ENCODE peak calls at places on chromosomes 13 and 19, in eight cellular contexts. W, S, B, N, A, I, X and E are unnamed samples.

GRCh38 chr19:35141627-35142401 is 1.2 kb upstream of the FXYD7 start:
- DNase-seq in W (no peak), S (no peak), B (no peak), N (no peak), A (no peak), I (no peak), X (no peak), E (no peak)

GRCh38 chr13:34358811-34359513 is 541.0 kb downstream of the RFC3 start:
- DNase-seq in W (no peak), S (no peak), B (peak), N (no peak), A (no peak), I (peak), X (no peak), E (no peak)

GRCh38 chr13:111006508-111007031 is 91.7 kb upstream of the ANKRD10 start:
- DNase-seq in W (no peak), S (no peak), B (peak), N (no peak), A (no peak), I (peak), X (no peak), E (no peak)

GRCh38 chr13:108176685-108177274 is 38.6 kb downstream of the LIG4 start:
- DNase-seq in W (peak), S (peak), B (peak), N (peak), A (no peak), I (peak), X (no peak), E (no peak)

GRCh38 chr19:29878973-29879654 is 62.9 kb upstream of the URI1 start:
- DNase-seq in W (no peak), S (no peak), B (peak), N (no peak), A (no peak), I (peak), X (no peak), E (no peak)

GRCh38 chr19:32287086-32287485 is 58.3 kb upstream of the ZNF507 start:
- DNase-seq in W (no peak), S (no peak), B (no peak), N (no peak), A (no peak), I (no peak), X (no peak), E (no peak)

GRCh38 chr19:35299523-35300339 is 7.8 kb downstream of the MAG start:
- DNase-seq in W (no peak), S (peak), B (no peak), N (no peak), A (no peak), I (no peak), X (no peak), E (no peak)

GRCh38 chr13:70390968-70391367 is 282.7 kb upstream of the KLHL1 start:
- DNase-seq in W (no peak), S (no peak), B (no peak), N (no peak), A (no peak), I (no peak), X (no peak), E (no peak)

GRCh38 chr13:30234763-30235162 is 72.6 kb downstream of the KATNAL1 start:
- DNase-seq in W (no peak), S (no peak), B (no peak), N (no peak), A (no peak), I (no peak), X (no peak), E (no peak)